ENCODE peak calls at places on chromosomes 2 and 18, in eight cellular contexts. One of them, this sample, is unnamed.

GRCh38 chr2:86791574-86791973 is 861 bp upstream of the CD8A start:
- DNase-seq in HL-60: no peak
- DNase-seq in bronchial epithelial cell: no peak
- DNase-seq in retinal pigment epithelial cell: no peak
- DNase-seq in left ventricle myocardium inferior: no peak
- DNase-seq in IMR-90: no peak
- DNase-seq in cardiac muscle cell: no peak
- DNase-seq in lower leg skin: no peak
- DNase-seq in this sample: no peak

GRCh38 chr18:46096651-46097300 is 1.3 kb downstream of the ATP5F1A start:
- DNase-seq in left ventricle myocardium inferior: no peak
- DNase-seq in cardiac muscle cell: no peak
- DNase-seq in lower leg skin: no peak
- DNase-seq in HL-60: peak
- DNase-seq in retinal pigment epithelial cell: no peak
- DNase-seq in IMR-90: no peak
- DNase-seq in bronchial epithelial cell: no peak
- DNase-seq in this sample: no peak

GRCh38 chr2:8418721-8419120 is 263.1 kb upstream of the ID2 start:
- DNase-seq in cardiac muscle cell: peak
- DNase-seq in lower leg skin: no peak
- DNase-seq in retinal pigment epithelial cell: no peak
- DNase-seq in IMR-90: peak
- DNase-seq in bronchial epithelial cell: no peak
- DNase-seq in left ventricle myocardium inferior: no peak
- DNase-seq in HL-60: no peak
- DNase-seq in this sample: no peak

GRCh38 chr2:85642725-85643124 is 25.3 kb downstream of the SFTPB start:
- DNase-seq in IMR-90: no peak
- DNase-seq in bronchial epithelial cell: no peak
- DNase-seq in lower leg skin: no peak
- DNase-seq in retinal pigment epithelial cell: no peak
- DNase-seq in HL-60: no peak
- DNase-seq in left ventricle myocardium inferior: no peak
- DNase-seq in cardiac muscle cell: no peak
- DNase-seq in this sample: no peak

GRCh38 chr2:114610677-114611076 is 168.2 kb downstream of the DPP10 start:
- DNase-seq in retinal pigment epithelial cell: no peak
- DNase-seq in HL-60: no peak
- DNase-seq in left ventricle myocardium inferior: no peak
- DNase-seq in cardiac muscle cell: no peak
- DNase-seq in IMR-90: no peak
- DNase-seq in bronchial epithelial cell: peak
- DNase-seq in lower leg skin: no peak
- DNase-seq in this sample: peak

GRCh38 chr2:120436885-120437603 is 91.1 kb downstream of the INHBB start:
- DNase-seq in IMR-90: peak
- DNase-seq in left ventricle myocardium inferior: no peak
- DNase-seq in bronchial epithelial cell: peak
- DNase-seq in retinal pigment epithelial cell: no peak
- DNase-seq in HL-60: peak
- DNase-seq in lower leg skin: no peak
- DNase-seq in cardiac muscle cell: peak
- DNase-seq in this sample: peak

GRCh38 chr2:28269019-28269784 is 123.5 kb upstream of the FOSL2 start:
- DNase-seq in left ventricle myocardium inferior: no peak
- DNase-seq in retinal pigment epithelial cell: no peak
- DNase-seq in lower leg skin: no peak
- DNase-seq in bronchial epithelial cell: peak
- DNase-seq in HL-60: no peak
- DNase-seq in IMR-90: peak
- DNase-seq in cardiac muscle cell: peak
- DNase-seq in this sample: peak

GRCh38 chr2:178391701-178392100 is 59.3 kb downstream of the PRKRA start:
- DNase-seq in cardiac muscle cell: no peak
- DNase-seq in retinal pigment epithelial cell: no peak
- DNase-seq in IMR-90: peak
- DNase-seq in left ventricle myocardium inferior: no peak
- DNase-seq in HL-60: no peak
- DNase-seq in bronchial epithelial cell: peak
- DNase-seq in lower leg skin: no peak
- DNase-seq in this sample: peak

GRCh38 chr18:10406172-10406663 is 48.2 kb upstream of the APCDD1 start:
- DNase-seq in retinal pigment epithelial cell: no peak
- DNase-seq in lower leg skin: no peak
- DNase-seq in bronchial epithelial cell: no peak
- DNase-seq in HL-60: no peak
- DNase-seq in left ventricle myocardium inferior: no peak
- DNase-seq in IMR-90: no peak
- DNase-seq in cardiac muscle cell: no peak
- DNase-seq in this sample: no peak

GRCh38 chr18:2502880-2503279 is 68.4 kb downstream of the METTL4 start:
- DNase-seq in left ventricle myocardium inferior: no peak
- DNase-seq in cardiac muscle cell: no peak
- DNase-seq in bronchial epithelial cell: no peak
- DNase-seq in HL-60: no peak
- DNase-seq in IMR-90: no peak
- DNase-seq in retinal pigment epithelial cell: no peak
- DNase-seq in lower leg skin: no peak
- DNase-seq in this sample: no peak

GRCh38 chr18:34467059-34467458 is 242.3 kb upstream of the NOL4 start:
- DNase-seq in IMR-90: no peak
- DNase-seq in bronchial epithelial cell: peak
- DNase-seq in lower leg skin: no peak
- DNase-seq in retinal pigment epithelial cell: no peak
- DNase-seq in cardiac muscle cell: no peak
- DNase-seq in left ventricle myocardium inferior: no peak
- DNase-seq in HL-60: no peak
- DNase-seq in this sample: peak

GRCh38 chr18:36153203-36153602 is 23.5 kb downstream of the ELP2 start:
- DNase-seq in IMR-90: peak
- DNase-seq in retinal pigment epithelial cell: peak
- DNase-seq in HL-60: no peak
- DNase-seq in bronchial epithelial cell: no peak
- DNase-seq in cardiac muscle cell: peak
- DNase-seq in left ventricle myocardium inferior: no peak
- DNase-seq in lower leg skin: no peak
- DNase-seq in this sample: no peak

GRCh38 chr2:36889782-36890181 is 76.6 kb downstream of the STRN start:
- DNase-seq in bronchial epithelial cell: peak
- DNase-seq in left ventricle myocardium inferior: no peak
- DNase-seq in cardiac muscle cell: peak
- DNase-seq in retinal pigment epithelial cell: peak
- DNase-seq in IMR-90: peak
- DNase-seq in HL-60: peak
- DNase-seq in lower leg skin: no peak
- DNase-seq in this sample: peak

GRCh38 chr2:2286592-2286991 is 44.5 kb downstream of the MYT1L start:
- DNase-seq in HL-60: no peak
- DNase-seq in left ventricle myocardium inferior: no peak
- DNase-seq in cardiac muscle cell: no peak
- DNase-seq in IMR-90: no peak
- DNase-seq in lower leg skin: no peak
- DNase-seq in bronchial epithelial cell: no peak
- DNase-seq in retinal pigment epithelial cell: no peak
- DNase-seq in this sample: no peak

GRCh38 chr18:69469444-69469919 is 68.8 kb downstream of the DOK6 start:
- DNase-seq in HL-60: peak
- DNase-seq in cardiac muscle cell: peak
- DNase-seq in lower leg skin: no peak
- DNase-seq in retinal pigment epithelial cell: no peak
- DNase-seq in bronchial epithelial cell: no peak
- DNase-seq in left ventricle myocardium inferior: no peak
- DNase-seq in IMR-90: no peak
- DNase-seq in this sample: no peak

GRCh38 chr2:231680992-231681852 is 27.1 kb upstream of the PTMA start:
- DNase-seq in HL-60: peak
- DNase-seq in cardiac muscle cell: peak
- DNase-seq in bronchial epithelial cell: no peak
- DNase-seq in retinal pigment epithelial cell: no peak
- DNase-seq in IMR-90: peak
- DNase-seq in lower leg skin: no peak
- DNase-seq in left ventricle myocardium inferior: peak
- DNase-seq in this sample: peak

GRCh38 chr2:11750917-11751316 is 4.5 kb downstream of the LPIN1 start:
- DNase-seq in left ventricle myocardium inferior: no peak
- DNase-seq in cardiac muscle cell: no peak
- DNase-seq in HL-60: no peak
- DNase-seq in IMR-90: no peak
- DNase-seq in retinal pigment epithelial cell: no peak
- DNase-seq in lower leg skin: no peak
- DNase-seq in bronchial epithelial cell: peak
- DNase-seq in this sample: peak

GRCh38 chr2:20617892-20618467 is 32.9 kb downstream of the HS1BP3 start:
- DNase-seq in cardiac muscle cell: peak
- DNase-seq in HL-60: peak
- DNase-seq in lower leg skin: peak
- DNase-seq in IMR-90: peak
- DNase-seq in retinal pigment epithelial cell: peak
- DNase-seq in bronchial epithelial cell: peak
- DNase-seq in left ventricle myocardium inferior: peak
- DNase-seq in this sample: peak
- TF ChIP-seq CTCF in cardiac muscle cell: peak
- TF ChIP-seq CTCF in HL-60: no peak
- TF ChIP-seq CTCF in lower leg skin: no peak
- TF ChIP-seq CTCF in IMR-90: peak
- TF ChIP-seq CTCF in retinal pigment epithelial cell: peak
- TF ChIP-seq CTCF in bronchial epithelial cell: peak
- TF ChIP-seq CTCF in left ventricle myocardium inferior: peak
- TF ChIP-seq CTCF in this sample: peak

DNA sequence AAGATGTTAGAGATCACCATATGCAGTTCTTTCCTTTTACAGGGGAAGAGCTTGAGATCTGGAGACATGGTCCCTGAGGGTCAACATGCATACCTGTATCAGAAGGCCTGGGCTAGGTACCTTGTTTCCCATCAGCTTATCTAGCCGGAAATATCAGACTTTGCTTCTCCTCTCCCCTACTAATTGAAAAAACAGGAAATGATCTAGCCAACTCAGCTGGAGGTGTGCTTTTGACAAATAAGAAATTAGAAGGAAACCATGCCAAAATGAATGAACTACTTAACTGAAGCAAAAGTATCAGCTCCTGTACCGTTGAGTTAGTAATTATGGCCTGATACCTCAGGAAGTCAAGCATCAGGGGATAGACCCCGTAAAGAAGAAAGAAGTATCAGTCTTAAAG is 20.4 kb downstream of the PKP4 start:
- DNase-seq in retinal pigment epithelial cell: no peak
- DNase-seq in lower leg skin: no peak
- DNase-seq in HL-60: no peak
- DNase-seq in bronchial epithelial cell: no peak
- DNase-seq in left ventricle myocardium inferior: no peak
- DNase-seq in cardiac muscle cell: no peak
- DNase-seq in IMR-90: no peak
- DNase-seq in this sample: no peak
- H3K4me3 ChIP-seq in retinal pigment epithelial cell: no peak
- H3K4me3 ChIP-seq in lower leg skin: no peak
- H3K4me3 ChIP-seq in HL-60: no peak
- H3K4me3 ChIP-seq in bronchial epithelial cell: no peak
- H3K4me3 ChIP-seq in left ventricle myocardium inferior: no peak
- H3K4me3 ChIP-seq in cardiac muscle cell: no peak
- H3K4me3 ChIP-seq in IMR-90: no peak
- H3K4me3 ChIP-seq in this sample: no peak

GRCh38 chr2:129192841-129193253 is 786.6 kb upstream of the RAB6C start:
- DNase-seq in HL-60: no peak
- DNase-seq in retinal pigment epithelial cell: peak
- DNase-seq in IMR-90: no peak
- DNase-seq in bronchial epithelial cell: peak
- DNase-seq in left ventricle myocardium inferior: no peak
- DNase-seq in lower leg skin: no peak
- DNase-seq in cardiac muscle cell: no peak
- DNase-seq in this sample: peak

GRCh38 chr2:129193961-129194360 is 785.5 kb upstream of the RAB6C start:
- DNase-seq in HL-60: no peak
- DNase-seq in IMR-90: no peak
- DNase-seq in retinal pigment epithelial cell: no peak
- DNase-seq in left ventricle myocardium inferior: no peak
- DNase-seq in lower leg skin: no peak
- DNase-seq in cardiac muscle cell: no peak
- DNase-seq in bronchial epithelial cell: peak
- DNase-seq in this sample: peak

GRCh38 chr2:129189617-129190016 is 789.8 kb upstream of the RAB6C start:
- DNase-seq in HL-60: no peak
- DNase-seq in left ventricle myocardium inferior: no peak
- DNase-seq in retinal pigment epithelial cell: no peak
- DNase-seq in IMR-90: no peak
- DNase-seq in lower leg skin: no peak
- DNase-seq in cardiac muscle cell: no peak
- DNase-seq in bronchial epithelial cell: no peak
- DNase-seq in this sample: no peak

GRCh38 chr2:129191530-129191929 is 787.9 kb upstream of the RAB6C start:
- DNase-seq in retinal pigment epithelial cell: peak
- DNase-seq in IMR-90: no peak
- DNase-seq in cardiac muscle cell: peak
- DNase-seq in lower leg skin: no peak
- DNase-seq in bronchial epithelial cell: peak
- DNase-seq in HL-60: no peak
- DNase-seq in left ventricle myocardium inferior: no peak
- DNase-seq in this sample: peak

GRCh38 chr2:129192117-129192516 is 787.3 kb upstream of the RAB6C start:
- DNase-seq in HL-60: no peak
- DNase-seq in lower leg skin: no peak
- DNase-seq in cardiac muscle cell: no peak
- DNase-seq in bronchial epithelial cell: no peak
- DNase-seq in left ventricle myocardium inferior: no peak
- DNase-seq in IMR-90: no peak
- DNase-seq in retinal pigment epithelial cell: no peak
- DNase-seq in this sample: no peak
- TF ChIP-seq CTCF in HL-60: no peak
- TF ChIP-seq CTCF in lower leg skin: no peak
- TF ChIP-seq CTCF in cardiac muscle cell: no peak
- TF ChIP-seq CTCF in bronchial epithelial cell: no peak
- TF ChIP-seq CTCF in left ventricle myocardium inferior: no peak
- TF ChIP-seq CTCF in IMR-90: no peak
- TF ChIP-seq CTCF in retinal pigment epithelial cell: no peak
- TF ChIP-seq CTCF in this sample: no peak

GRCh38 chr2:230124792-230125452 is 56.2 kb upstream of the SLC16A14 start:
- DNase-seq in left ventricle myocardium inferior: peak
- DNase-seq in cardiac muscle cell: no peak
- DNase-seq in HL-60: peak
- DNase-seq in bronchial epithelial cell: no peak
- DNase-seq in retinal pigment epithelial cell: no peak
- DNase-seq in lower leg skin: no peak
- DNase-seq in IMR-90: no peak
- DNase-seq in this sample: no peak
- H3K4me3 ChIP-seq in left ventricle myocardium inferior: no peak
- H3K4me3 ChIP-seq in cardiac muscle cell: no peak
- H3K4me3 ChIP-seq in HL-60: peak
- H3K4me3 ChIP-seq in bronchial epithelial cell: no peak
- H3K4me3 ChIP-seq in retinal pigment epithelial cell: no peak
- H3K4me3 ChIP-seq in lower leg skin: no peak
- H3K4me3 ChIP-seq in IMR-90: no peak
- H3K4me3 ChIP-seq in this sample: no peak

This sample was measured in epithelial cell of esophagus.